ENCODE peak calls at places on chromosomes 6 and 20, in four cellular contexts. R, C, M and Z are unnamed samples. For H3K4me1, the result is how much of the 10 kb centered on the place peaks cover.

GRCh38 chr20:23628402-23629016 is 9.2 kb downstream of the CST3 start:
- DNase-seq in R (no peak), C (no peak), M (no peak), Z (no peak)

GRCh38 chr6:168088161-168089106 is 9.4 kb upstream of the FRMD1 start:
- DNase-seq in R (peak), C (peak), M (no peak), Z (no peak)

GRCh38 chr6:154302111-154302752 is 54.4 kb downstream of the IPCEF1 start:
- DNase-seq in R (peak), C (no peak), M (peak), Z (no peak)

GRCh38 chr20:59183751-59184150 is 20.1 kb downstream of the ZNF831 start:
- DNase-seq in R (no peak), C (no peak), M (no peak), Z (no peak)

GRCh38 chr20:14860410-14860814 is 523.0 kb upstream of the FLRT3 start:
- DNase-seq in R (no peak), C (no peak), M (no peak), Z (no peak)

GRCh38 chr6:50851269-50851847 is 32.7 kb downstream of the TFAP2B start:
- DNase-seq in R (no peak), C (no peak), M (no peak), Z (no peak)

GRCh38 chr6:123967900-123968299 is 164.2 kb downstream of the NKAIN2 start:
- DNase-seq in R (no peak), C (no peak), M (no peak), Z (no peak)

GRCh38 chr20:14986026-14986655 is 648.7 kb upstream of the FLRT3 start:
- DNase-seq in R (no peak), C (no peak), M (no peak), Z (no peak)

GRCh38 chr6:3732345-3733141 is 19.0 kb downstream of the PXDC1 start:
- DNase-seq in R (peak), C (peak), M (peak), Z (peak)

GRCh38 chr6:48641544-48641943 is 530.5 kb upstream of the PTCHD4 start:
- DNase-seq in R (peak), C (no peak), M (no peak), Z (no peak)

GRCh38 chr6:119173249-119174084 is 95.0 kb upstream of the FAM184A start:
- DNase-seq in R (no peak), C (no peak), M (no peak), Z (no peak)

GRCh38 chr20:64242003-64242796 is 13.3 kb upstream of the PCMTD2 start:
- DNase-seq in R (no peak), C (no peak), M (no peak), Z (no peak)

GRCh38 chr6:108518714-108519576 is 41.8 kb upstream of the FOXO3 start:
- DNase-seq in R (peak), C (no peak), M (peak), Z (no peak)

GRCh38 chr6:169974663-169975062 is 223.2 kb downstream of the ERMARD start:
- DNase-seq in R (no peak), C (peak), M (no peak), Z (no peak)

GRCh38 chr20:37749620-37750403 is 56.0 kb downstream of the CTNNBL1 start:
- DNase-seq in R (no peak), C (no peak), M (peak), Z (no peak)

GRCh38 chr20:57259179-57260021 is 7.0 kb downstream of the BMP7 start:
- DNase-seq in R (no peak), C (no peak), M (no peak), Z (no peak)

DNA sequence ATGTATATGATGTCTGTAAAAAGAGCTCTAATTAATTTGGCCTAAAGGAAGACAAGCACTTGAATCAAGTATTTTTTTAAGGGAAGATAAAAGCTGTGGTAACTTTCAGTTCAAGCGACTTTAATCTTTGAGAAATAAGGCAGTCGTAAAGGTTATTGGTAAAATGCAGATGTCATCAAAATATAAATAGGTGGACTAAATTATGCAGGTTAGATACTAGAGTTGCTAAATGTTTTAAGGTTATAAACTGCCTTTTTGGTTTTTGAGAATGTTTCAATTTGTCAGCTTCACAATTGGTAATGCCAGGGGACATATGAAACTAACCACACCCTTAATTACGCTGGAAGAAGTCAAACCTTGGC is 159.5 kb upstream of the OLIG3 start:
- DNase-seq in R (no peak), C (no peak), M (no peak), Z (no peak)
- H3K4me1 ChIP-seq in R (under half), C (under half), M (under half), Z (under half)

GRCh38 chr6:139636391-139636790 is 261.9 kb upstream of the CITED2 start:
- DNase-seq in R (no peak), C (no peak), M (no peak), Z (no peak)
- H3K27ac ChIP-seq in R (no peak), C (no peak), M (no peak), Z (no peak)

DNA sequence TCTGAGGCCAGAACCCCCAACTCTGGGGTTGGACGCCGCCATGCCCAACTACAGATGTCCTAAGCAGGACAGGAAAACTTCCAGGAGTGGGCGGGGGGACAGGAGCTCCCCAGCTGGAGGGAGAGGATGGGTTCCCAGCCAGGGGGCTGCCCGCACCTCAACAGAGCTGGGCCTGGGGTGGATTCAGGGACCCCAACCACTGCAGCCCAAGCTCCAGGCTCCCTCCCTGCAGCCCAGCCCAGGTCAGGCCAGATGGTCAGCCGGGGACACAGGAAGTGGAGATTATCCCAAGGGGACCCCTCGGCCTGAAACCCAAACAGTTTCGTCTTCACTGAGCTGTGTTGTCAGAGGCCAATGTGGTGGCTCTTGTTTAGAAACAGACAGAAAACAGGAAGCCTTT is 9.4 kb downstream of the LAMA5 start:
- DNase-seq in R (no peak), C (no peak), M (no peak), Z (no peak)
- H3K4me1 ChIP-seq in R (under half), C (under half), M (half or more), Z (under half)

GRCh38 chr6:133682506-133683290 is 206.2 kb upstream of the TCF21 start:
- DNase-seq in R (peak), C (no peak), M (no peak), Z (no peak)
- H3K27ac ChIP-seq in R (no peak), C (no peak), M (no peak), Z (no peak)

GRCh38 chr20:16575390-16576140 is 2.3 kb upstream of the KIF16B start:
- DNase-seq in R (no peak), C (no peak), M (peak), Z (no peak)
- H3K4me1 ChIP-seq in R (under half), C (under half), M (under half), Z (under half)

DNA sequence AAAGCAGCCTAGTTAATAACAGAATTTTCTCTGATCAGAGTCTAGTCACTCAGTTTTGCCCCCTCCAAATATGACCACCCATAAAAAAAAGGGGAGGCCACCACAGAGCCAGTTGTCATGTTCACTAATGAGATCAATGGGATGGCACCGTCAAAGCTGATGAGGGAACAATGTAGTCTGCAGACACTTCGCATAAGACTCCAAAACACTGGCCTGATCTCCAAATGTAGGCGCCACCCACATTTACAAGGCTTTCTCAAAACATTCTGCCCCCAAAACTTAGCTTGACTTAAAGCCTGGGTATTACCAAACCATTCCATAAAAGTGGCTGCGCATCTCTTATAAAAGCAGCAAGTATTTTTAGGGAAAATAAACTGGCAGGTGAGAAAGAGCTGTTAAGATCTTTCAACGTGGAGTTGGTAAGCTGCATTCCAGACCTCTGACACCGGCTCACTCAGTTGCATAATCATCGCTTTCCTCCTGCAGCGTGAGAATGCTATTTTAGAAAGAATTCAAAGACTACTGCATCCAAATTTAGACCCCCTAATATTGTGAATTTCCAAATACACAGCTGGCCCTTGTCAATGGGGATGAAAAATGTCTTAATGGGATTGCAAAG is 59.3 kb downstream of the TBC1D7 start:
- DNase-seq in R (peak), C (no peak), M (no peak), Z (no peak)
- H3K27ac ChIP-seq in R (no peak), C (no peak), M (no peak), Z (no peak)

GRCh38 chr6:42428326-42429041 is 23.2 kb downstream of the TRERF1 start:
- DNase-seq in R (peak), C (peak), M (no peak), Z (no peak)

GRCh38 chr6:42423244-42423643 is 28.5 kb downstream of the TRERF1 start:
- DNase-seq in R (no peak), C (no peak), M (no peak), Z (no peak)

GRCh38 chr6:42426191-42426590 is 25.5 kb downstream of the TRERF1 start:
- DNase-seq in R (no peak), C (no peak), M (no peak), Z (no peak)

GRCh38 chr6:42429042-42429574 is 22.6 kb downstream of the TRERF1 start:
- DNase-seq in R (no peak), C (no peak), M (no peak), Z (no peak)

GRCh38 chr6:42424906-42425474 is 26.7 kb downstream of the TRERF1 start:
- DNase-seq in R (no peak), C (no peak), M (no peak), Z (no peak)
- H3K4me1 ChIP-seq in R (under half), C (under half), M (under half), Z (under half)

GRCh38 chr6:116410945-116411623 is 40.3 kb downstream of the DSE start:
- DNase-seq in R (peak), C (no peak), M (no peak), Z (no peak)

GRCh38 chr6:116417661-116418060 is 43.5 kb upstream of the CALHM6 start:
- DNase-seq in R (no peak), C (no peak), M (no peak), Z (no peak)

GRCh38 chr6:116409756-116410155 is 39.0 kb downstream of the DSE start:
- DNase-seq in R (no peak), C (no peak), M (peak), Z (no peak)

GRCh38 chr6:116412270-116412669 is 41.5 kb downstream of the DSE start:
- DNase-seq in R (no peak), C (no peak), M (no peak), Z (no peak)

DNA sequence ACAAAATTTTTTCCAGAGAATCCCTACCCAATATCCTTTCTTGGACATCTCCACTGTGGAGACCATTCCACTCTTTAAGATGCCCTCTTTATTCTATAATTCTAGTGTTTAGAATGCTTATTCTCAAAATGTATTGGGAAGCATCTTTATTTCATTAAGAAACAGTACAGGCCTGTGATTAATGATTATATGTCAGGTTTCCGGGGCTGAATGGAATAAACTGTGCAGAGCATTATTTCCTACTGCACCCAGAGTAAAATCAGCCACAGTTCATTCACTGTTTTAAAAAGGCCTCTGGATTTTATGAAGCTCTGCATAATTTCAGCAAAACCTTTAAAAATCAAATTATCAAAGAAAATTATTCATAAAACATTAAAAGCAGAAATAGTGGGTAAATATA is 42.6 kb downstream of the DSE start:
- DNase-seq in R (no peak), C (no peak), M (no peak), Z (no peak)
- H3K27ac ChIP-seq in R (no peak), C (no peak), M (no peak), Z (no peak)